ENCODE peak calls at places on chromosomes 6 and 20, in six cellular contexts. T is naive B cell, E is T-helper 1 cell, W is GM12878, A is ELR, K is iris pigment epithelial cell. U is an unnamed sample.

GRCh38 chr6:111565316-111566221 is 40.1 kb downstream of the TRAF3IP2 start:
- DNase-seq in T (peak; percentile 21), E (peak; percentile 70), W (no peak), A (peak; percentile 25), K (no peak), U (no peak)

GRCh38 chr20:1301031-1301529 is 27.9 kb downstream of the SDCBP2 start:
- DNase-seq in T (no peak), E (peak; percentile 74), W (no peak), A (peak; percentile 81), K (peak; percentile 77), U (no peak)

GRCh38 chr6:113847435-113847834 is 9.7 kb upstream of the MARCKS start:
- DNase-seq in T (no peak), E (no peak), W (no peak), A (peak; percentile 85), K (peak; percentile 41), U (no peak)

GRCh38 chr20:62062661-62063600 is 2.8 kb downstream of the TAF4 start:
- DNase-seq in T (no peak), E (no peak), W (no peak), A (no peak), K (no peak), U (no peak)

GRCh38 chr20:59015411-59015810 is 3.8 kb upstream of the TUBB1 start:
- DNase-seq in T (no peak), E (no peak), W (no peak), A (no peak), K (no peak), U (no peak)

GRCh38 chr20:50337521-50338466 is 147.2 kb downstream of the CEBPB start:
- DNase-seq in T (no peak), E (no peak), W (no peak), A (no peak), K (no peak), U (no peak)

GRCh38 chr20:41546535-41546934 is 71.6 kb downstream of the CHD6 start:
- DNase-seq in T (no peak), E (no peak), W (no peak), A (no peak), K (no peak), U (no peak)

GRCh38 chr6:104949206-104949605 is 7.7 kb upstream of the LIN28B start:
- DNase-seq in T (no peak), E (no peak), W (no peak), A (no peak), K (no peak), U (no peak)

GRCh38 chr20:60477958-60478357 is 519.7 kb downstream of the CDH26 start:
- DNase-seq in T (no peak), E (no peak), W (no peak), A (no peak), K (no peak), U (peak; percentile 64)

GRCh38 chr6:86487660-86488221 is 449.6 kb upstream of the HTR1E start:
- DNase-seq in T (no peak), E (no peak), W (no peak), A (no peak), K (no peak), U (no peak)

GRCh38 chr6:169269180-169270076 is 15.8 kb upstream of the THBS2 start:
- DNase-seq in T (no peak), E (no peak), W (no peak), A (no peak), K (peak; percentile 56), U (peak; percentile 76)

GRCh38 chr6:107731422-107732319 is 92.4 kb downstream of the SCML4 start:
- DNase-seq in T (no peak), E (no peak), W (no peak), A (no peak), K (no peak), U (no peak)

GRCh38 chr20:10662661-10663458 is 10.9 kb downstream of the JAG1 start:
- DNase-seq in T (no peak), E (no peak), W (no peak), A (no peak), K (no peak), U (no peak)

GRCh38 chr20:32439132-32439829 is 81.2 kb downstream of the ASXL1 start:
- DNase-seq in T (no peak), E (no peak), W (no peak), A (peak; percentile 84), K (peak; percentile 65), U (no peak)

GRCh38 chr20:57761413-57761734 is 51.6 kb upstream of the PMEPA1 start:
- DNase-seq in T (no peak), E (no peak), W (no peak), A (no peak), K (no peak), U (no peak)

GRCh38 chr6:134875367-134875766 is 74.5 kb downstream of the ALDH8A1 start:
- DNase-seq in T (no peak), E (no peak), W (no peak), A (no peak), K (peak; percentile 33), U (no peak)

GRCh38 chr6:41286544-41287346 is at the start of gene TREM1:
- DNase-seq in T (no peak), E (no peak), W (no peak), A (peak; percentile 80), K (peak; percentile 96), U (peak; percentile 74)

GRCh38 chr6:99613398-99613704 is 6.7 kb downstream of the PRDM13 start:
- DNase-seq in T (peak; percentile 38), E (peak; percentile 57), W (no peak), A (no peak), K (peak; percentile 34), U (peak; percentile 59)

GRCh38 chr6:122736606-122737005 is 42.9 kb upstream of the FABP7 start:
- DNase-seq in T (no peak), E (no peak), W (no peak), A (no peak), K (no peak), U (no peak)

GRCh38 chr6:147508073-147508870 is at the start of gene SAMD5:
- DNase-seq in T (no peak), E (no peak), W (no peak), A (peak; percentile 80), K (peak; percentile 83), U (peak; percentile 59)

GRCh38 chr6:118325220-118325860 is 222.8 kb upstream of the PLN start:
- DNase-seq in T (no peak), E (no peak), W (no peak), A (peak; percentile 43), K (no peak), U (no peak)

GRCh38 chr6:79453558-79454042 is 83.6 kb downstream of the LCA5 start:
- DNase-seq in T (no peak), E (no peak), W (no peak), A (no peak), K (peak; percentile 81), U (no peak)

GRCh38 chr20:38133680-38134426 is 31.2 kb downstream of the TGM2 start:
- DNase-seq in T (no peak), E (no peak), W (no peak), A (no peak), K (no peak), U (no peak)

GRCh38 chr6:52663120-52663934 is 7.6 kb upstream of the TMEM14A start:
- DNase-seq in T (peak; percentile 56), E (peak; percentile 75), W (peak; percentile 66), A (peak; percentile 84), K (peak; percentile 74), U (no peak)

GRCh38 chr6:2020909-2021308 is 224.5 kb downstream of the GMDS start:
- DNase-seq in T (no peak), E (no peak), W (no peak), A (no peak), K (peak; percentile 35), U (no peak)

GRCh38 chr6:143896096-143896880 is 32.0 kb downstream of the ZC2HC1B start:
- DNase-seq in T (no peak), E (no peak), W (no peak), A (no peak), K (no peak), U (no peak)

GRCh38 chr20:43409041-43409913 is 48.4 kb upstream of the SRSF6 start:
- DNase-seq in T (no peak), E (peak; percentile 13), W (peak; percentile 7), A (peak; percentile 67), K (peak; percentile 36), U (no peak)

GRCh38 chr6:51928320-51928719 is 159.1 kb downstream of the PKHD1 start:
- DNase-seq in T (no peak), E (no peak), W (peak; percentile 40), A (no peak), K (no peak), U (no peak)

GRCh38 chr6:88004707-88005106 is 42.9 kb upstream of the SPACA1 start:
- DNase-seq in T (no peak), E (no peak), W (no peak), A (no peak), K (peak; percentile 5), U (no peak)